ENCODE peak calls at places on chromosomes 16 and 17, in four cellular contexts. P is psoas muscle, V is left lung, E is GM12878. M is an unnamed sample. For H3K4me1, the result is how much of the 10 kb centered on the place peaks cover.

GRCh38 chr16:1900452-1900774 is 17.8 kb downstream of the HS3ST6 start:
- ATAC-seq in P (no peak), V (peak), E (no peak), M (no peak)

GRCh38 chr17:10046259-10046658 is 141.2 kb upstream of the RCVRN start:
- ATAC-seq in P (no peak), V (no peak), E (peak), M (no peak)

GRCh38 chr16:88356727-88357199 is 26.0 kb upstream of the ZNF469 start:
- ATAC-seq in P (no peak), V (no peak), E (no peak), M (no peak)

GRCh38 chr17:73281926-73282325 is 20.2 kb upstream of the CPSF4L start:
- ATAC-seq in P (no peak), V (no peak), E (peak), M (no peak)

GRCh38 chr16:89257757-89258465 is 40.4 kb downstream of the ZNF778 start:
- ATAC-seq in P (no peak), V (no peak), E (no peak), M (no peak)

GRCh38 chr17:17853811-17854527 is 17.2 kb upstream of the SREBF1 start:
- ATAC-seq in P (no peak), V (no peak), E (peak), M (no peak)

GRCh38 chr17:5396612-5397011 is 22.9 kb downstream of the NUP88 start:
- ATAC-seq in P (no peak), V (no peak), E (peak), M (no peak)

GRCh38 chr17:68204736-68205135 is 43.1 kb upstream of the AMZ2 start:
- ATAC-seq in P (no peak), V (peak), E (no peak), M (no peak)

GRCh38 chr17:45132302-45132568 is at the start of gene PLCD3:
- ATAC-seq in P (no peak), V (no peak), E (no peak), M (no peak)

GRCh38 chr16:47431960-47432359 is 28.9 kb downstream of the ITFG1 start:
- ATAC-seq in P (no peak), V (no peak), E (no peak), M (no peak)

GRCh38 chr16:15874745-15875314 is 13.6 kb downstream of the CEP20 start:
- ATAC-seq in P (peak), V (peak), E (peak), M (peak)

GRCh38 chr17:956905-957304 is 22.7 kb downstream of the NXN start:
- ATAC-seq in P (peak), V (no peak), E (no peak), M (no peak)

GRCh38 chr17:66313995-66314659 is 11.7 kb downstream of the PRKCA start:
- ATAC-seq in P (no peak), V (no peak), E (no peak), M (no peak)

GRCh38 chr16:31243734-31244670 is 15.8 kb upstream of the ITGAM start:
- ATAC-seq in P (no peak), V (peak), E (peak), M (no peak)

GRCh38 chr16:12553191-12553590 is 250.5 kb downstream of the CPPED1 start:
- ATAC-seq in P (no peak), V (no peak), E (no peak), M (no peak)

GRCh38 chr17:33802349-33803272 is 452.5 kb upstream of the CCL2 start:
- ATAC-seq in P (no peak), V (peak), E (no peak), M (no peak)

GRCh38 chr16:21161211-21161610 is 2.7 kb downstream of the LDAF1 start:
- ATAC-seq in P (no peak), V (no peak), E (no peak), M (no peak)

GRCh38 chr16:76059186-76059585 is 218.0 kb upstream of the CNTNAP4 start:
- ATAC-seq in P (no peak), V (no peak), E (no peak), M (no peak)

GRCh38 chr17:41149652-41149985 is at the start of gene KRTAP4-5:
- ATAC-seq in P (no peak), V (no peak), E (no peak), M (no peak)

GRCh38 chr17:9177212-9177611 is 155.9 kb downstream of the NTN1 start:
- ATAC-seq in P (peak), V (no peak), E (no peak), M (peak)

GRCh38 chr16:58366247-58367031 is 25.8 kb upstream of the GINS3 start:
- ATAC-seq in P (no peak), V (no peak), E (peak), M (no peak)

GRCh38 chr17:57948555-57949420 is 6.4 kb downstream of the CUEDC1 start:
- ATAC-seq in P (peak), V (peak), E (peak), M (peak)

GRCh38 chr16:1216681-1217400 is 8.2 kb downstream of the TPSG1 start:
- ATAC-seq in P (no peak), V (no peak), E (no peak), M (no peak)

GRCh38 chr16:85432606-85433005 is 180.5 kb upstream of the GSE1 start:
- ATAC-seq in P (no peak), V (no peak), E (no peak), M (no peak)

GRCh38 chr17:79696159-79696982 is 34.4 kb upstream of the ENPP7 start:
- ATAC-seq in P (no peak), V (peak), E (no peak), M (peak)

GRCh38 chr17:20991276-20992037 is 51.4 kb downstream of the USP22 start:
- ATAC-seq in P (no peak), V (no peak), E (no peak), M (no peak)

GRCh38 chr17:48671697-48672171 is 45.6 kb upstream of the HOXB9 start:
- ATAC-seq in P (peak), V (peak), E (peak), M (peak)

GRCh38 chr16:84712138-84712671 is 12.4 kb downstream of the USP10 start:
- ATAC-seq in P (no peak), V (no peak), E (peak), M (no peak)

GRCh38 chr17:55760643-55761355 is 9.9 kb downstream of the PCTP start:
- ATAC-seq in P (no peak), V (no peak), E (no peak), M (no peak)

GRCh38 chr17:40497704-40498103 is 3.7 kb downstream of the TNS4 start:
- ATAC-seq in P (no peak), V (no peak), E (no peak), M (no peak)

GRCh38 chr16:28063047-28063521 is 430 bp downstream of the GSG1L start:
- ATAC-seq in P (no peak), V (no peak), E (no peak), M (no peak)

GRCh38 chr17:42881768-42882565 is 18.6 kb upstream of the G6PC1 start:
- ATAC-seq in P (no peak), V (peak), E (no peak), M (no peak)

GRCh38 chr17:72361892-72362291 is 241.1 kb downstream of the SOX9 start:
- ATAC-seq in P (no peak), V (no peak), E (no peak), M (no peak)

GRCh38 chr17:4738136-4739121 is 1.2 kb upstream of the ZMYND15 start:
- ATAC-seq in P (peak), V (peak), E (peak), M (no peak)

GRCh38 chr16:4370570-4371480 is 823 bp upstream of the VASN start:
- ATAC-seq in P (peak), V (peak), E (no peak), M (peak)

GRCh38 chr17:47669060-47669459 is 19.3 kb downstream of the KPNB1 start:
- ATAC-seq in P (no peak), V (no peak), E (no peak), M (no peak)

GRCh38 chr16:4677390-4677789 is 16.0 kb upstream of the NUDT16L1 start:
- ATAC-seq in P (peak), V (peak), E (no peak), M (no peak)

GRCh38 chr16:58026139-58026704 is 668 bp downstream of the MMP15 start:
- ATAC-seq in P (peak), V (peak), E (peak), M (peak)

GRCh38 chr16:75075688-75076268 is 40.8 kb downstream of the LDHD start:
- ATAC-seq in P (no peak), V (no peak), E (peak), M (no peak)

DNA sequence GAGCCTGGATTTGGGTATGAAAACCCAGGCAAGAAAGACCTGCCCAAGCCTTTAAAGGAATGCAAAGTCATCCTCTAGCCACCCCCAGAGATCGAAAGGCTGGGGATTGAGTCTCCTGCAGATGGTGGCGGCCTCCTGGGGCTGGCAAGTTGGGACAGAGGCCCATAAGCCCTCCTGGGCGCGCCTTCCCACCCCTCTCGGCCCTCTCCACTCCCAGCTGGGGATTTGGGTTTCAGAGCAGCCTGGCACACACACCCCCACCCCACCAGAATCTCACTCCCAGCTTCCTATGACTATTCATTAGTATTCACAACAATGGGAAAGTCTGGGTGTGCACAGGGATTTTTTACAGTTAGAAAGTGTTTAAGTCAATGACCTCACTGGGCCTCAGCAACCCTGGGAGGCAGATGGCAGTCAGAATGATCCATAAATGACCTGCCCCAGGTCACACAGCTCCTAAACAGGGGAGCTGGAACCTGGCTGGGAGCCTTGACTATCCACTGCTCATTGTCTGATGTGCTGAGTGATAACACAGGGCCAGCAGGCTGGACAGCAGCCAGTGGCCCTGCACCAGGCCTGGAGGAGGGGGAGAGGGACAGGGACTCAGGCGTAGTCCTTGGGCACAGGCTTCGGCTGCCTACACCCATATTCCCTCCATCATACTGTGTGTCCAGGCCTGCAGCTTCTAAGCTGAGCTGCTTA is 12.1 kb downstream of the NHERF1 start:
- ATAC-seq in P (peak), V (no peak), E (no peak), M (no peak)
- H3K4me1 ChIP-seq in P (under half), V (under half), E (under half), M (half or more)

GRCh38 chr16:70766176-70766575 is 34.8 kb downstream of the VAC14 start:
- ATAC-seq in P (no peak), V (no peak), E (no peak), M (no peak)

GRCh38 chr16:70768205-70768580 is 32.8 kb downstream of the VAC14 start:
- ATAC-seq in P (no peak), V (no peak), E (no peak), M (no peak)

GRCh38 chr16:70765491-70765890 is 35.5 kb downstream of the VAC14 start:
- ATAC-seq in P (no peak), V (no peak), E (no peak), M (no peak)

GRCh38 chr16:70769131-70769530 is 31.8 kb downstream of the VAC14 start:
- ATAC-seq in P (no peak), V (no peak), E (no peak), M (no peak)

GRCh38 chr16:70767377-70768204 is 33.4 kb downstream of the VAC14 start:
- ATAC-seq in P (no peak), V (peak), E (no peak), M (no peak)
- H3K4me1 ChIP-seq in P (under half), V (under half), E (under half), M (under half)

GRCh38 chr17:82756166-82756565 is 4.3 kb downstream of the TBCD start:
- ATAC-seq in P (no peak), V (no peak), E (no peak), M (no peak)

GRCh38 chr17:82753516-82753915 is 1.7 kb downstream of the TBCD start:
- ATAC-seq in P (no peak), V (no peak), E (no peak), M (no peak)

GRCh38 chr17:82753201-82753464 is 1.3 kb downstream of the TBCD start:
- ATAC-seq in P (no peak), V (no peak), E (no peak), M (no peak)

GRCh38 chr17:82752371-82753200 is 721 bp downstream of the TBCD start:
- ATAC-seq in P (peak), V (peak), E (peak), M (peak)

GRCh38 chr17:82754297-82755208 is 2.7 kb downstream of the TBCD start:
- ATAC-seq in P (no peak), V (no peak), E (no peak), M (no peak)
- H3K4me1 ChIP-seq in P (under half), V (under half), E (under half), M (under half)

DNA sequence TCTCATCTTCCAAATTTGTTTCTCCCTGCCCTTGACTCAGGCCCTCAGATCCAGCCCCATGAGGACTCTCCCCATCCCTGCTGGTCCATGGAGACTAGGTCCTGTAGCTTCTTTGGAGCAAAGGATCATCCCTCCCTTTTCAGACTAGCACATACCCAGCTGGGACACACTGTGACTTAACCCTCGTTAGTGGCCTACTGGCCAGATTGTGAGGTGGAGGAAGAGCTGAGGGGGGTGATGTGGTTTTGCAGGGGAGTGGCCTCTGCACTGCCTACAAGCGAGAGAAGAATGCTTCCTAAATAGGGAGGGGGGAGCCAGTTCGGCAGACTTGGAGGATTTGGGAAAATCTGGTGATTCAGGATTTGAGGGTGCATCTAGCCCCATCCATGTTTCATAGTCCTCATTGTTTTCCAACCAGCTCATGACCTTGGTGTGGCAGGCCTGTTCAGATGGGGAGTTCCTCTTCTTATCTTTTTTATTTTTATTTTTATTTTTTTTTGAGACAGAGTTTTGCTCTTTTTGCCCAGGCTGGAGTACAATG is 47.8 kb upstream of the SLC47A1 start:
- ATAC-seq in P (no peak), V (no peak), E (no peak), M (no peak)
- H3K4me1 ChIP-seq in P (under half), V (under half), E (under half), M (under half)

GRCh38 chr17:8126306-8127066 is 2.6 kb upstream of the HES7 start:
- ATAC-seq in P (peak), V (peak), E (peak), M (peak)

GRCh38 chr17:8125947-8126305 is 2.0 kb upstream of the HES7 start:
- ATAC-seq in P (no peak), V (peak), E (peak), M (no peak)

GRCh38 chr17:8123695-8124349 is at the start of gene HES7:
- ATAC-seq in P (no peak), V (no peak), E (no peak), M (no peak)

GRCh38 chr17:8124350-8125195 is 667 bp upstream of the HES7 start:
- ATAC-seq in P (no peak), V (no peak), E (no peak), M (no peak)

DNA sequence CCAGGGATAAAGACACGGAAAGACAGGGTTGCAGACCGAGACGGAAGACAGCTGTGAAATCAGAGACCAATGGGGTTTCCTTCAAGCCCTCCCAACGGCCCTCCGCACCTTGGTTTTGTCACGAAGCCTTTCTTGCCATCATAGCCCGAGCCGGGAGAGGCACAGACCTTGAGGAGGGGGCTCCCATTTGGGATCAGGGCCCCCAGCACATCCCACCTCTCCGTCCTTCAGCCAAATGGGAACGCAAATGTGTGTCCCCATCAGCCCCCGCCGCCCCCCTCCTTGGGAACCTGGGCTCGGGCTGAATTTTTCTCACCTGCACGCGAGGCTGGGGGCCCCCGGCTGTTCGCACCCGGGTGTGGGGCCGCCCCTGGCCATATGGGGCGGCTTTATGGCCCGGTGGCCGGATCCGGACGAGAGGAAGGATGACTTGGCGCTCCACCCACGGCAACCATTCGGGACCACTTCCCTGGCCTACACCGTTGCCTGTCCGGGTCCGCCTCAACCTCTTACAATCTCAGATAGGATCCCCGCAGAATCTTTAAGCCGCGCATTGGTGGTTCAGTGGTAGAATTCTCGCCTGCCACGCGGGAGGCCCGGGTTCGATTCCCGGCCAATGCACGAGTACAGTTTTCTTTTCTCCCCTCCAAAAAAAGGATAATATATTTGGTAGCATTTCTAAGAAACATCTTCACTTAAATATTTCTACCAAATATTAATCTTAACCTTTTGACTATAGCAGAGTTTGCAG is 1.5 kb upstream of the HES7 start:
- ATAC-seq in P (peak), V (peak), E (peak), M (peak)
- H3K4me1 ChIP-seq in P (under half), V (under half), E (under half), M (half or more)

DNA sequence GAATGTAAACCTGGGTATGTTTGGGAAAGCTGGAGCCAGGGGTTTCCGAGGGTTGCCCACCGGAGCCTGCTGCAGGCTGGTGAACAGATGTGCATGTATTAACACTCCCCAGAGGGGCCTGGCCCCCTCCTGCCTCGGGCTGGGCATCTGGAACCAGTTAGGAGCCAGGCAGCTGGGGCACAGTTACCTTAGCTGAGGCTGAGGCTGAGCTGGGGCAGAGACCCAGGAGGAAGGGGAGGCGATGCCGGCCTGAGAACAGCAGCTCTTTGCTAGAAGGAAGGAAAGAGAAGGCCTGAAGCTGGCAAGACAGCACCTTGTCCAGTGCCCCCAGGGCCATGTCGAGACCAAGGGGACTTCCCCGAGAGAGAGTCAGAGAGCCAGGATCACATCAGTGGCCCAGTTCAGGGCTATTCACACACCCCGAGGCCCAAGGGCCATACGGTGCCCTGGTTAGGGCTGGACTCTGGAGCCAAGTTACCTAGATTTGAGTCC is 65.8 kb downstream of the RMI2 start:
- ATAC-seq in P (no peak), V (no peak), E (no peak), M (no peak)
- H3K4me1 ChIP-seq in P (under half), V (under half), E (under half), M (under half)

GRCh38 chr16:51767564-51767963 is 616.5 kb upstream of the SALL1 start:
- ATAC-seq in P (no peak), V (no peak), E (no peak), M (no peak)
- H3K4me1 ChIP-seq in P (under half), V (under half), E (under half), M (under half)

DNA sequence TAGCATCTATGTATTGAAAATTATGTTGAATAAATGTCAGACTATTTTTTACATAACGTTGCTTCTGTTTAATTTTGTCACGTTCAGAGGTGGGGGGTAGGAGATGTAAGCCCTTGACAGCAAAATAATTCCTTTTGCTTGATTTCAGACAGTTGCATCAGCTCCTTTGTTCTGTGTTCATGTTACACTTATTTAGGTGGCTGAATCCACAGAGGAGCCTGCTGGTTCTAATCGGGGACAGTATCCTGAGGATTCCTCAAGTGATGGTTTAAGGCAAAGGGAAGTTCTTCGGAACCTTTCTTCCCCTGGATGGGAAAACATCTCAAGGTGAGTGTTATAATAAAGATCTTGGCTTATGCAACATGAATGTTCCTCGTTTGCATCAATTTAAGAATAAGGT is 4.5 kb downstream of the HERPUD1 start:
- ATAC-seq in P (no peak), V (no peak), E (no peak), M (no peak)
- H3K4me1 ChIP-seq in P (under half), V (under half), E (under half), M (under half)

M was measured in gastroesophageal sphincter.